ENCODE peak calls at places on chromosome 1, in seven cellular contexts. D is T1000, R is stomach, S is midbrain, O is cardiac septum, Q is adrenal gland, J is type B pancreatic cell. T is an unnamed sample.
A peak's percentile ranks its signal among the peaks of the same experiment; 100 is the strongest.

GRCh38 chr1:185317886-185318310 is 855 bp upstream of the IVNS1ABP start:
- DNase-seq in Q (peak; percentile 51), S (peak; percentile 42), J (no peak), D (no peak), O (peak; percentile 85), R (peak; percentile 55), T (no peak)

GRCh38 chr1:4488018-4488417 is 166.4 kb upstream of the AJAP1 start:
- DNase-seq in J (no peak), R (no peak), D (no peak), S (no peak), O (no peak), Q (no peak), T (no peak)

GRCh38 chr1:172883387-172883791 is 167.4 kb downstream of the TNFSF18 start:
- DNase-seq in D (no peak), R (no peak), J (no peak), O (no peak), S (no peak), Q (no peak), T (no peak)

GRCh38 chr1:232678185-232678886 is 48.4 kb upstream of the SIPA1L2 start:
- DNase-seq in Q (no peak), D (no peak), S (no peak), R (peak; percentile 71), J (no peak), O (no peak), T (no peak)

GRCh38 chr1:164675342-164675904 is 116.4 kb downstream of the PBX1 start:
- DNase-seq in O (no peak), D (no peak), R (no peak), Q (no peak), J (no peak), S (no peak), T (no peak)

GRCh38 chr1:226912587-226913176 is 27.4 kb upstream of the COQ8A start:
- DNase-seq in J (no peak), R (peak; percentile 82), Q (peak; percentile 76), S (peak; percentile 50), O (no peak), D (no peak), T (peak; percentile 64)

GRCh38 chr1:17908945-17909344 is 153.8 kb downstream of the ACTL8 start:
- DNase-seq in S (no peak), R (no peak), O (peak; percentile 44), Q (no peak), J (no peak), D (no peak), T (no peak)

GRCh38 chr1:228360533-228361313 is 45.9 kb downstream of the TRIM11 start:
- DNase-seq in S (no peak), Q (peak; percentile 91), D (no peak), J (no peak), R (no peak), O (no peak), T (no peak)

GRCh38 chr1:57232500-57232899 is 191.4 kb downstream of the DAB1 start:
- DNase-seq in R (no peak), Q (no peak), J (no peak), O (no peak), S (no peak), D (no peak), T (no peak)

GRCh38 chr1:97636941-97637340 is 283.9 kb downstream of the DPYD start:
- DNase-seq in S (no peak), O (no peak), D (no peak), J (no peak), R (no peak), Q (no peak), T (no peak)

T was measured in NB4.